ENCODE peak calls at places on chromosomes 5 and 9, in six cellular contexts. B is AG08395, A is HFF-Myc, Q is cardiac muscle cell, K is SW480, Y is T-helper 22 cell. Z is an unnamed sample.

GRCh38 chr5:148523139-148523538 is 131.2 kb downstream of the HTR4 start:
- DNase-seq in A (no peak), B (no peak), Q (no peak), Y (no peak), K (no peak), Z (no peak)

GRCh38 chr5:149455889-149456409 is 76.9 kb upstream of the IL17B start:
- DNase-seq in Y (no peak), B (peak; percentile 69), K (peak; percentile 96), Q (no peak), A (no peak), Z (no peak)

GRCh38 chr5:86526811-86527348 is 90.9 kb upstream of the COX7C start:
- DNase-seq in Q (no peak), K (no peak), Y (no peak), B (no peak), A (no peak), Z (no peak)

GRCh38 chr5:53917095-53917494 is 356.7 kb downstream of the NDUFS4 start:
- DNase-seq in B (peak; percentile 60), Y (no peak), K (no peak), Q (no peak), A (no peak), Z (no peak)

GRCh38 chr5:131505237-131505908 is 129.7 kb downstream of the RAPGEF6 start:
- DNase-seq in Q (no peak), A (no peak), K (no peak), Y (no peak), B (no peak), Z (no peak)

GRCh38 chr9:87505869-87506678 is 8.4 kb downstream of the DAPK1 start:
- DNase-seq in Y (no peak), Q (no peak), B (no peak), K (no peak), A (no peak), Z (no peak)

GRCh38 chr5:111582962-111583669 is 70.8 kb upstream of the STARD4 start:
- DNase-seq in A (peak; percentile 40), B (peak; percentile 77), K (no peak), Q (peak; percentile 92), Y (no peak), Z (no peak)

GRCh38 chr5:33415811-33416354 is 24.9 kb upstream of the TARS1 start:
- DNase-seq in Q (no peak), K (no peak), A (no peak), Y (no peak), B (no peak), Z (no peak)

GRCh38 chr9:4055055-4055454 is 244.8 kb downstream of the GLIS3 start:
- DNase-seq in Y (no peak), Q (no peak), K (no peak), A (no peak), B (no peak), Z (no peak)

GRCh38 chr9:36939655-36940578 is 94.2 kb downstream of the PAX5 start:
- DNase-seq in K (no peak), A (no peak), Q (no peak), B (no peak), Y (no peak), Z (no peak)

GRCh38 chr5:143215685-143216084 is 187.8 kb downstream of the NR3C1 start:
- DNase-seq in K (no peak), Q (no peak), Y (no peak), B (no peak), A (no peak), Z (no peak)

GRCh38 chr5:35859101-35859661 is 2.5 kb downstream of the IL7R start:
- DNase-seq in Q (no peak), Y (no peak), A (no peak), B (peak; percentile 33), K (peak; percentile 5), Z (no peak)

GRCh38 chr9:129037767-129038098 is 1.3 kb downstream of the MIGA2 start:
- DNase-seq in K (no peak), A (no peak), B (no peak), Y (no peak), Q (no peak), Z (no peak)

GRCh38 chr9:706606-707451 is 134.7 kb upstream of the DMRT1 start:
- DNase-seq in Q (peak; percentile 57), Y (no peak), K (no peak), A (no peak), B (peak; percentile 81), Z (no peak)

GRCh38 chr5:170362102-170362501 is 27.1 kb downstream of the KCNMB1 start:
- DNase-seq in Q (no peak), Y (no peak), K (no peak), B (no peak), A (no peak), Z (no peak)

GRCh38 chr9:91809581-91810285 is 140.3 kb downstream of the ROR2 start:
- DNase-seq in K (no peak), B (peak; percentile 82), Q (no peak), Y (no peak), A (no peak), Z (no peak)

GRCh38 chr9:137550958-137551655 is 572 bp upstream of the MRPL41 start:
- DNase-seq in Y (no peak), K (peak; percentile 81), Q (peak; percentile 94), A (no peak), B (peak; percentile 83), Z (no peak)

GRCh38 chr9:90860826-90861225 is 59.2 kb downstream of the SYK start:
- DNase-seq in A (no peak), B (no peak), Q (no peak), Y (no peak), K (no peak), Z (no peak)